ENCODE peak calls at places on chromosomes 5 and 9, in six cellular contexts. One of them, this sample, is unnamed.

GRCh38 chr5:147805030-147805454 is 22.5 kb upstream of the JAKMIP2 start:
- DNase-seq in PC-9: no peak
- DNase-seq in SK-N-SH: no peak
- DNase-seq in pancreas: no peak
- DNase-seq in right atrium auricular region: no peak
- DNase-seq in CD8-positive, alpha-beta T cell: peak; percentile 53
- DNase-seq in this sample: no peak

GRCh38 chr5:126117044-126117443 is 306.2 kb upstream of the GRAMD2B start:
- DNase-seq in SK-N-SH: no peak
- DNase-seq in right atrium auricular region: no peak
- DNase-seq in CD8-positive, alpha-beta T cell: no peak
- DNase-seq in pancreas: no peak
- DNase-seq in PC-9: no peak
- DNase-seq in this sample: no peak

GRCh38 chr9:132008871-132009812 is 70.5 kb downstream of the MED27 start:
- DNase-seq in pancreas: no peak
- DNase-seq in CD8-positive, alpha-beta T cell: no peak
- DNase-seq in SK-N-SH: no peak
- DNase-seq in right atrium auricular region: no peak
- DNase-seq in PC-9: no peak
- DNase-seq in this sample: peak; percentile 33

GRCh38 chr9:34318163-34318790 is 10.8 kb downstream of the KIF24 start:
- DNase-seq in pancreas: no peak
- DNase-seq in PC-9: no peak
- DNase-seq in right atrium auricular region: no peak
- DNase-seq in CD8-positive, alpha-beta T cell: no peak
- DNase-seq in SK-N-SH: no peak
- DNase-seq in this sample: no peak

GRCh38 chr5:159097461-159098284 is 2.0 kb downstream of the EBF1 start:
- DNase-seq in right atrium auricular region: no peak
- DNase-seq in SK-N-SH: peak; percentile 46
- DNase-seq in CD8-positive, alpha-beta T cell: no peak
- DNase-seq in PC-9: no peak
- DNase-seq in pancreas: no peak
- DNase-seq in this sample: no peak

GRCh38 chr5:98414938-98415337 is 358.5 kb upstream of the RGMB start:
- DNase-seq in pancreas: no peak
- DNase-seq in SK-N-SH: no peak
- DNase-seq in CD8-positive, alpha-beta T cell: no peak
- DNase-seq in PC-9: peak; percentile 69
- DNase-seq in right atrium auricular region: no peak
- DNase-seq in this sample: no peak

GRCh38 chr5:10600629-10601245 is 36.9 kb downstream of the ANKRD33B start:
- DNase-seq in PC-9: no peak
- DNase-seq in SK-N-SH: no peak
- DNase-seq in pancreas: no peak
- DNase-seq in CD8-positive, alpha-beta T cell: no peak
- DNase-seq in right atrium auricular region: no peak
- DNase-seq in this sample: no peak

GRCh38 chr5:157004893-157005551 is 42.0 kb upstream of the TIMD4 start:
- DNase-seq in PC-9: no peak
- DNase-seq in pancreas: no peak
- DNase-seq in SK-N-SH: no peak
- DNase-seq in CD8-positive, alpha-beta T cell: no peak
- DNase-seq in right atrium auricular region: no peak
- DNase-seq in this sample: no peak

GRCh38 chr9:136011703-136012496 is 50.7 kb upstream of the UBAC1 start:
- DNase-seq in pancreas: peak; percentile 71
- DNase-seq in right atrium auricular region: peak; percentile 90
- DNase-seq in PC-9: no peak
- DNase-seq in SK-N-SH: peak; percentile 94
- DNase-seq in CD8-positive, alpha-beta T cell: no peak
- DNase-seq in this sample: peak; percentile 79

GRCh38 chr5:175729829-175730277 is 72.0 kb downstream of the HRH2 start:
- DNase-seq in PC-9: peak; percentile 77
- DNase-seq in right atrium auricular region: peak; percentile 92
- DNase-seq in SK-N-SH: peak; percentile 92
- DNase-seq in pancreas: peak; percentile 98
- DNase-seq in CD8-positive, alpha-beta T cell: peak; percentile 97
- DNase-seq in this sample: peak; percentile 97

GRCh38 chr5:178423431-178423830 is 166.8 kb downstream of the COL23A1 start:
- DNase-seq in PC-9: no peak
- DNase-seq in right atrium auricular region: peak; percentile 44
- DNase-seq in SK-N-SH: peak; percentile 10
- DNase-seq in pancreas: no peak
- DNase-seq in CD8-positive, alpha-beta T cell: peak; percentile 37
- DNase-seq in this sample: no peak

GRCh38 chr9:27117489-27118135 is 8.6 kb downstream of the TEK start:
- DNase-seq in PC-9: peak; percentile 68
- DNase-seq in pancreas: no peak
- DNase-seq in right atrium auricular region: peak; percentile 87
- DNase-seq in CD8-positive, alpha-beta T cell: no peak
- DNase-seq in SK-N-SH: no peak
- DNase-seq in this sample: no peak

GRCh38 chr9:121735065-121735791 is 83.8 kb downstream of the DAB2IP start:
- DNase-seq in PC-9: peak; percentile 62
- DNase-seq in SK-N-SH: no peak
- DNase-seq in pancreas: no peak
- DNase-seq in right atrium auricular region: no peak
- DNase-seq in CD8-positive, alpha-beta T cell: no peak
- DNase-seq in this sample: peak; percentile 57

DNA sequence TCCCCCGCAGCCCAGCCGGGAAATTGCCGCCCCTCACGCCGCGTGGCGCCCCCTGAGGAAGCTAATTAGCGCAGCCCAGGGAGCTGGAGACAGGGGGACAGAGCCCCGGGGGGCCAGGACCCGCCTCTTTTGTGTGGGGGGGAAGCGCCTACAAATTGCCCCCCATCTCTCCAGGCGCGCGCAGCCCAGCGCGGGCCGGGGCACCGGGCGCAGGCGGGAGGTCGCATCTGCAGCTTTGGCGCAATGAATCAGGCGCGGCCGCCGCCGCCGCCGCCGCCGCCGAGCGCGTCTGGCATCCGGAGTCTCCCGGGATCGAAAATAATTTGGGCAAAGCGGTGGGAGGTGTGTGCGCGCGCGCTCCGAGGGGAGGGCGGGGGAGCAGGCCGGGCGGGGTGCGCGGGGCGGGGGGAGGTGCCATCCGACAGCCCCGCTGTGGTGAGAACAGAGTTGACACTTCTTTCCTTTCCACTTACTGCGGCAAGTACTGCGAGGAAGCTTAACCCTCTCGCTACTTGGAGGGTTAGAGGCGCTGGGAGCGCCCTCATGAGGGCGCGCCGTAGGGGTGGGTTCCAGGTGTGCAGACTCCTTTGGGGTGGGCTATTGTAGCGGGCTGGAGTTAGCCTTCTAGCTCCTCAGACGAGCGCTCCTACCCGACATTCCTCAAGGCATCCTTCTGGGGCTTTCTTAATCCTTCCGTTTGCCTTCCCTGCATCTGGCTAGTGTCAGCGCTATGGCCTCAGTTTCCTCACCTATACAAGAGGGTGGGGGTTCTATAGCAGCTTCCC is 63.1 kb downstream of the CXXC5 start:
- DNase-seq in PC-9: peak; percentile 50
- DNase-seq in right atrium auricular region: no peak
- DNase-seq in CD8-positive, alpha-beta T cell: peak; percentile 71
- DNase-seq in pancreas: peak; percentile 76
- DNase-seq in SK-N-SH: peak; percentile 82
- DNase-seq in this sample: peak; percentile 66
- TF ChIP-seq CTCF in PC-9: no peak
- TF ChIP-seq CTCF in right atrium auricular region: peak; percentile 7
- TF ChIP-seq CTCF in CD8-positive, alpha-beta T cell: no peak
- TF ChIP-seq CTCF in pancreas: no peak
- TF ChIP-seq CTCF in SK-N-SH: peak; percentile 38
- TF ChIP-seq CTCF in this sample: peak; percentile 63

GRCh38 chr9:129841071-129841470 is 5.8 kb downstream of the USP20 start:
- DNase-seq in SK-N-SH: no peak
- DNase-seq in CD8-positive, alpha-beta T cell: no peak
- DNase-seq in right atrium auricular region: no peak
- DNase-seq in PC-9: no peak
- DNase-seq in pancreas: no peak
- DNase-seq in this sample: no peak

GRCh38 chr9:129840024-129840423 is 4.8 kb downstream of the USP20 start:
- DNase-seq in CD8-positive, alpha-beta T cell: no peak
- DNase-seq in right atrium auricular region: no peak
- DNase-seq in SK-N-SH: no peak
- DNase-seq in pancreas: no peak
- DNase-seq in PC-9: no peak
- DNase-seq in this sample: no peak

GRCh38 chr9:129836342-129837007 is 1.2 kb downstream of the USP20 start:
- DNase-seq in right atrium auricular region: no peak
- DNase-seq in CD8-positive, alpha-beta T cell: peak; percentile 60
- DNase-seq in SK-N-SH: no peak
- DNase-seq in pancreas: no peak
- DNase-seq in PC-9: no peak
- DNase-seq in this sample: no peak

GRCh38 chr9:129839324-129840023 is 4.2 kb downstream of the USP20 start:
- DNase-seq in right atrium auricular region: no peak
- DNase-seq in pancreas: no peak
- DNase-seq in SK-N-SH: no peak
- DNase-seq in PC-9: no peak
- DNase-seq in CD8-positive, alpha-beta T cell: no peak
- DNase-seq in this sample: no peak

GRCh38 chr9:129838707-129839259 is 3.5 kb downstream of the USP20 start:
- DNase-seq in CD8-positive, alpha-beta T cell: no peak
- DNase-seq in SK-N-SH: no peak
- DNase-seq in pancreas: no peak
- DNase-seq in PC-9: peak; percentile 56
- DNase-seq in right atrium auricular region: no peak
- DNase-seq in this sample: no peak
- H3K4me3 ChIP-seq in CD8-positive, alpha-beta T cell: no peak overlapping the region
- H3K4me3 ChIP-seq in SK-N-SH: no peak overlapping the region
- H3K4me3 ChIP-seq in pancreas: no peak overlapping the region
- H3K4me3 ChIP-seq in PC-9: no peak overlapping the region
- H3K4me3 ChIP-seq in right atrium auricular region: no peak overlapping the region
- H3K4me3 ChIP-seq in this sample: no peak overlapping the region

DNA sequence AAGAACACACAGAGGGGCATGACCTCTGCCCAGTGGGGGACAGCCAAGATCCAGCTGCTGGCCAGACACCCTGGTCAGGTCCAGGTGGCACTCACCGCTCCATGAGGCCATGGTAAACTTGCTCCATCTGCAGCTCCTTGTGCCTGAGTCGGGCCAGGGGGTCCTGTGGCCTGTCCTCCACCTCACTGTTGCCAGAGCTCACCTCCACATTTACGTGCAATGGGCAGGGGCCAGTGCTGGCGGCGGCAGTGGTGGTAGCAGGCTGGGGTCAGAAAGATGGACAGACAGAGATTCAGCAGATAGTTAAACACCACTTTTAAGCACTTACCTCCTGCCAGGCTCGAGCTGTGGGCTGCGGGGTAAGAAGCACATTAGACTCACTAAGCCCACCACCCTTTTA is 28.0 kb downstream of the AKNA start:
- DNase-seq in CD8-positive, alpha-beta T cell: no peak
- DNase-seq in pancreas: peak; percentile 23
- DNase-seq in SK-N-SH: no peak
- DNase-seq in PC-9: no peak
- DNase-seq in right atrium auricular region: no peak
- DNase-seq in this sample: no peak
- H3K36me3 ChIP-seq in CD8-positive, alpha-beta T cell: peaks cover 94% of the 10 kb centered on the region
- H3K36me3 ChIP-seq in pancreas: no peaks in the 10 kb centered on the region
- H3K36me3 ChIP-seq in SK-N-SH: no peaks in the 10 kb centered on the region
- H3K36me3 ChIP-seq in PC-9: no peaks in the 10 kb centered on the region
- H3K36me3 ChIP-seq in right atrium auricular region: peaks cover 95% of the 10 kb centered on the region
- H3K36me3 ChIP-seq in this sample: no peaks in the 10 kb centered on the region

GRCh38 chr5:116815081-116815480 is 240.5 kb upstream of the SEMA6A start:
- DNase-seq in CD8-positive, alpha-beta T cell: no peak
- DNase-seq in pancreas: no peak
- DNase-seq in SK-N-SH: no peak
- DNase-seq in PC-9: no peak
- DNase-seq in right atrium auricular region: no peak
- DNase-seq in this sample: no peak
- TF ChIP-seq CTCF in CD8-positive, alpha-beta T cell: no peak
- TF ChIP-seq CTCF in pancreas: no peak
- TF ChIP-seq CTCF in SK-N-SH: no peak
- TF ChIP-seq CTCF in PC-9: no peak
- TF ChIP-seq CTCF in right atrium auricular region: no peak
- TF ChIP-seq CTCF in this sample: no peak

This sample was measured in Caco-2.